ENCODE peak calls at places on chromosome 22, in five cellular contexts. A is SJSA1; K is SK-MEL-5; M is B cell; B is stimulated activated CD8-positive, alpha-beta memory T cell treated with anti-CD3 and anti-CD28 coated beads, Interleukin-15, amount 100 ng/mL, for 24 hours. F is an unnamed sample.

GRCh38 chr22:28034145-28034759 is 115.2 kb upstream of the PITPNB start:
- DNase-seq in K (no peak), M (no peak), B (no peak), A (no peak), F (no peak)

GRCh38 chr22:46038516-46039430 is 61.8 kb upstream of the WNT7B start:
- DNase-seq in M (no peak), K (no peak), B (no peak), A (no peak), F (no peak)

GRCh38 chr22:50479686-50480085 is 1.7 kb upstream of the ADM2 start:
- DNase-seq in A (no peak), K (no peak), M (no peak), B (no peak), F (no peak)

GRCh38 chr22:44382461-44383038 is 69.8 kb upstream of the SHISAL1 start:
- DNase-seq in M (no peak), B (no peak), A (no peak), K (no peak), F (peak; percentile 17)

GRCh38 chr22:27130949-27131745 is 473.8 kb downstream of the MIAT start:
- DNase-seq in B (no peak), A (no peak), M (no peak), K (no peak), F (no peak)

GRCh38 chr22:38487946-38488345 is 18.2 kb downstream of the DDX17 start:
- DNase-seq in B (no peak), K (no peak), M (no peak), A (no peak), F (no peak)

GRCh38 chr22:44532466-44533025 is 34.5 kb upstream of the RTL6 start:
- DNase-seq in B (no peak), M (no peak), K (no peak), A (no peak), F (no peak)

GRCh38 chr22:27163162-27164137 is 506.1 kb downstream of the MIAT start:
- DNase-seq in A (no peak), B (no peak), K (no peak), M (no peak), F (no peak)

GRCh38 chr22:31039393-31039792 is 41.7 kb upstream of the SMTN start:
- DNase-seq in B (no peak), M (no peak), A (no peak), K (no peak), F (no peak)

GRCh38 chr22:36339171-36340065 is 48.3 kb downstream of the MYH9 start:
- DNase-seq in B (no peak), M (no peak), K (no peak), A (peak; percentile 64), F (no peak)

GRCh38 chr22:46007848-46008261 is 30.9 kb upstream of the WNT7B start:
- DNase-seq in B (no peak), K (no peak), A (peak; percentile 79), M (no peak), F (no peak)

GRCh38 chr22:26610072-26610958 is 7.5 kb downstream of the CRYBB1 start:
- DNase-seq in B (no peak), A (peak; percentile 82), K (no peak), M (no peak), F (peak; percentile 62)

GRCh38 chr22:37454857-37455686 is 27.8 kb upstream of the ELFN2 start:
- DNase-seq in M (no peak), A (peak; percentile 87), K (no peak), B (no peak), F (no peak)

GRCh38 chr22:18983120-18983651 is 47.1 kb upstream of the PRODH start:
- DNase-seq in B (no peak), K (no peak), M (no peak), A (no peak), F (no peak)

GRCh38 chr22:29555065-29555644 is 1.6 kb upstream of the THOC5 start:
- DNase-seq in M (no peak), A (peak; percentile 84), B (no peak), K (no peak), F (no peak)

F was measured in activated naive CD4-positive, alpha-beta T cell treated with anti-CD3 and anti-CD28 coated beads, Interleukin-2, amount 10 ng/mL, durations not matched to agents 7 days and 5 days.